ENCODE peak calls at places on chromosomes 1 and 21, in six cellular contexts. T is SK-N-SH, B is OCI-LY7, M is GM23338, C is PC-3, Y is hepatocyte. N is an unnamed sample.

GRCh38 chr1:146007048-146007784 is 10.8 kb upstream of the TXNIP start:
- DNase-seq in C (peak; percentile 95), Y (peak; percentile 89), T (peak; percentile 65), M (peak; percentile 87), B (peak; percentile 94), N (peak; percentile 66)

GRCh38 chr1:19480282-19480681 is 5.1 kb downstream of the CAPZB start:
- DNase-seq in C (no peak), T (peak; percentile 75), Y (no peak), M (no peak), B (no peak), N (no peak)

GRCh38 chr1:9875636-9876000 is 34.5 kb downstream of the CTNNBIP1 start:
- DNase-seq in M (no peak), C (no peak), B (no peak), T (no peak), Y (no peak), N (no peak)

GRCh38 chr1:15696956-15697521 is 12.9 kb downstream of the PLEKHM2 start:
- DNase-seq in M (no peak), T (no peak), Y (no peak), B (peak; percentile 93), C (no peak), N (no peak)

GRCh38 chr1:37265156-37265555 is 209.2 kb upstream of the ZC3H12A start:
- DNase-seq in B (no peak), T (no peak), Y (no peak), C (no peak), M (no peak), N (no peak)

GRCh38 chr1:94382163-94382562 is 36.0 kb upstream of the ABCD3 start:
- DNase-seq in C (no peak), T (no peak), Y (no peak), B (no peak), M (no peak), N (no peak)

GRCh38 chr1:209879539-209879938 is 51.8 kb downstream of the UTP25 start:
- DNase-seq in M (no peak), B (no peak), C (peak; percentile 93), T (peak; percentile 58), Y (no peak), N (no peak)

GRCh38 chr1:201708085-201708512 is 120.9 kb upstream of the IPO9 start:
- DNase-seq in B (no peak), Y (peak; percentile 55), M (no peak), T (no peak), C (no peak), N (no peak)

GRCh38 chr1:59978026-59978425 is 51.5 kb upstream of the CYP2J2 start:
- DNase-seq in C (no peak), T (no peak), Y (no peak), B (no peak), M (no peak), N (no peak)

GRCh38 chr1:115327270-115327669 is 10.8 kb downstream of the NGF start:
- DNase-seq in Y (no peak), M (no peak), C (no peak), T (no peak), B (no peak), N (no peak)

GRCh38 chr1:152141971-152142584 is 16.9 kb downstream of the RPTN start:
- DNase-seq in T (peak; percentile 9), Y (peak; percentile 63), C (peak; percentile 90), B (peak; percentile 24), M (peak; percentile 90), N (peak; percentile 63)

GRCh38 chr21:44568261-44568660 is 5.3 kb upstream of the KRTAP10-4 start:
- DNase-seq in Y (no peak), T (no peak), M (no peak), C (no peak), B (no peak), N (no peak)

GRCh38 chr1:99277066-99277465 is 12.8 kb downstream of the PLPPR4 start:
- DNase-seq in Y (no peak), B (no peak), C (no peak), M (no peak), T (no peak), N (no peak)

GRCh38 chr1:236560213-236560771 is 36.5 kb downstream of the LGALS8 start:
- DNase-seq in T (no peak), Y (no peak), B (no peak), C (no peak), M (peak; percentile 10), N (no peak)
- TF ChIP-seq EZH2phosphoT487 in T (no peak), Y (no peak), B (no peak), C (no peak), M (no peak), N (no peak)

GRCh38 chr1:206686486-206687249 is 2.0 kb downstream of the MAPKAPK2 start:
- DNase-seq in B (peak; percentile 69), Y (no peak), C (no peak), M (no peak), T (no peak), N (no peak)
- TF ChIP-seq EZH2phosphoT487 in B (no peak), Y (no peak), C (no peak), M (no peak), T (no peak), N (no peak)

GRCh38 chr1:229848762-229849677 is 218.0 kb upstream of the GALNT2 start:
- DNase-seq in M (peak; percentile 73), B (peak; percentile 64), C (peak; percentile 65), Y (peak; percentile 34), T (peak; percentile 48), N (peak; percentile 39)
- TF ChIP-seq EZH2phosphoT487 in M (no peak), B (no peak), C (no peak), Y (no peak), T (no peak), N (no peak)

DNA sequence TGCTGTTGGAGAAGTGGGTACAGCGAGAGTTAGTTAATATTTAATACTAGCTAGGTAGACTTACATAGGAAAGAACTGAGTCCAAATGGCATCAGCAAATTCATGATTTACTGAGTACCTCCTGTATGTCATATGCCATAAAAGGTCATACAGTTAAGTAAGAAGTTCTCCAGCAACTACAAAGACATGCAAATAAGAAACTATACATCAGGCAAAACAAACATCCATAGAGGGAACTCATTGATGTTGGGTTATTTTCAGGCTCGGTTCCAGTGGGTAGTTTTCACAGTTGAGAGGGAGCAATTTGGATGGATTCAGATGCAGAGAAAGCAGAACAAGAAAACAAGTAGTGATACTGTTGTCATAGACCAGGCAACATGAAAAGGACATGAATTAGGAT is 164.9 kb upstream of the L1TD1 start:
- DNase-seq in M (no peak), Y (no peak), T (no peak), B (no peak), C (no peak), N (no peak)
- TF ChIP-seq EZH2phosphoT487 in M (no peak), Y (no peak), T (no peak), B (no peak), C (no peak), N (no peak)

GRCh38 chr1:33013791-33014190 is 22.9 kb downstream of the AK2 start:
- DNase-seq in T (no peak), M (no peak), Y (no peak), C (peak; percentile 44), B (no peak), N (no peak)
- TF ChIP-seq EZH2phosphoT487 in T (no peak), M (no peak), Y (no peak), C (no peak), B (no peak), N (no peak)

GRCh38 chr21:31599563-31599962 is 59.9 kb upstream of the SOD1 start:
- DNase-seq in B (no peak), C (no peak), T (no peak), M (no peak), Y (no peak), N (no peak)

GRCh38 chr21:31596055-31596454 is 63.4 kb upstream of the SOD1 start:
- DNase-seq in T (no peak), M (no peak), B (no peak), Y (no peak), C (no peak), N (no peak)

GRCh38 chr21:31594726-31595125 is 64.8 kb upstream of the SOD1 start:
- DNase-seq in C (no peak), M (no peak), T (no peak), Y (no peak), B (no peak), N (no peak)

GRCh38 chr21:31594279-31594678 is 65.2 kb upstream of the SOD1 start:
- DNase-seq in C (no peak), M (no peak), B (no peak), T (no peak), Y (no peak), N (no peak)

DNA sequence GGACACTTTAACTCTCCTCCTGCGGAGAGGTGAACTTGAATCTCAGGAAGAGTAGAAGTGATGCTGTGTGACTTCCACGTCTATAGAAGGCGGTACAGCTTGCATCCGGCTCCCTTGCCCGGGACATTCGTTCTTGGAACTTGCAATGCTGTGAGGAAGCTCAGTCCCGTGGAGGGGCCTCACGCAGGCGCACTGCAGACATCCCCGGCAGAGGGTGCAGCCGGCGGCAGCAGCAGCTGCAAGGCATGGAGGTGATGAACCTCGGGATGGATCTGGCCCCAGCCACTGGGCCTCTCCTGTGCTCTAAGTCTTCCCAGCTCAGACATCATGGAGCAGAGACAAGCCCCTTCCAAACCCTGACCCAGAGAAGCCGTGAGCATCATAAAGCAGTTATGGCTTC is 61.8 kb upstream of the SOD1 start:
- DNase-seq in M (no peak), Y (no peak), B (no peak), T (no peak), C (no peak), N (no peak)
- TF ChIP-seq EZH2phosphoT487 in M (no peak), Y (no peak), B (no peak), T (no peak), C (no peak), N (no peak)

GRCh38 chr1:93349231-93350135 is 3.8 kb downstream of the DR1 start:
- DNase-seq in B (peak; percentile 16), Y (no peak), M (no peak), T (no peak), C (peak; percentile 25), N (no peak)

GRCh38 chr1:93346472-93346991 is 825 bp downstream of the DR1 start:
- DNase-seq in Y (peak; percentile 39), C (peak; percentile 24), B (peak; percentile 56), T (peak; percentile 57), M (peak; percentile 36), N (no peak)

GRCh38 chr1:93347319-93347899 is 1.7 kb downstream of the DR1 start:
- DNase-seq in C (peak; percentile 7), T (no peak), B (no peak), Y (no peak), M (no peak), N (no peak)

GRCh38 chr1:93350322-93350721 is 4.6 kb downstream of the DR1 start:
- DNase-seq in M (no peak), C (no peak), T (no peak), B (peak; percentile 22), Y (no peak), N (no peak)

DNA sequence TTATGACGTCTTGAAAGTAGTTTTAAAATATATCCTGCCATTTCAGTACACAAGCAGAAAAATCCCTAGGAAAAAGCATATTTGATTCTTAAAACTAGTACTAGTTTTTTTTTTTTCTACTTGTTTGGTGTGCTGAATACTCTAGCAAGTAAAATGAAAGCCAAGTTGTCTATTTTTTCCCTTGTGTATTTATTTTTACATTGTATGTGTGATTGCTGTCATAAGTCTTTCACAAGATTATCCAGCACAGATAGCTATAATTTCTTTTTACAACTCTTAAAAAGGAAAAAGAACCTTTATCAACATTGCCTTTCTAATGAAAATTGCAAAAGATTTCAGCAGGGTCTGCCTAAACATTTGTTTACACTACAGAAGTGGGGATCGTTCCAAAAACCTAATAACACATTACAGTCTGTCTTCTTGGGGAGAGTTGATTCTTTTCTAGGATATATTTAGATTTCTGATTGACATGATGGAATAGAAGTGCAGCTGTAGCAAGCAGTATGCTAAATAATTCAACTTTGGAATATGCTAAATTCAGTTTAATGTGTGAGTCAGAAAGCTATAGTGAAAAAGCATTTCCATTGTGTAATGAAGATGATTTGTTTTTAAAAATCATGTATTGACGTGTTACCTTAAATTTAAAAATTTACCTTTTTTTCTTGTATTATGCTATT is 2.5 kb downstream of the DR1 start:
- DNase-seq in C (peak; percentile 18), M (no peak), B (no peak), Y (no peak), T (no peak), N (no peak)
- TF ChIP-seq EZH2phosphoT487 in C (no peak), M (no peak), B (no peak), Y (no peak), T (no peak), N (no peak)